ENCODE peak calls at places on chromosomes 13 and 19, in six cellular contexts. A is CD4-positive, alpha-beta T cell; W is mucosa of descending colon; I is ascending aorta; S is transverse colon; U is heart right ventricle. F is an unnamed sample.

GRCh38 chr19:14031719-14032480 is at the start of gene IL27RA:
- DNase-seq in W (peak), I (peak), A (peak), U (peak), S (peak), F (peak)

GRCh38 chr19:48556163-48556562 is 4.2 kb downstream of the SULT2B1 start:
- DNase-seq in A (no peak), U (no peak), S (peak), I (no peak), W (no peak), F (no peak)

GRCh38 chr13:85970727-85971126 is 171.5 kb upstream of the SLITRK6 start:
- DNase-seq in S (no peak), A (no peak), I (no peak), U (no peak), W (no peak), F (no peak)

GRCh38 chr19:38529610-38530009 is 88.1 kb downstream of the MAP4K1 start:
- DNase-seq in I (no peak), W (no peak), S (no peak), A (no peak), U (no peak), F (no peak)

GRCh38 chr13:106083620-106084350 is 451.7 kb downstream of the EFNB2 start:
- DNase-seq in S (peak), U (peak), I (no peak), W (no peak), A (no peak), F (no peak)

GRCh38 chr19:49570138-49570856 is 10.1 kb downstream of the NOSIP start:
- DNase-seq in I (peak), A (peak), S (peak), W (no peak), U (peak), F (no peak)

GRCh38 chr13:73556902-73557301 is 498.1 kb downstream of the KLF5 start:
- DNase-seq in U (no peak), W (no peak), A (no peak), S (no peak), I (no peak), F (no peak)

GRCh38 chr19:5790573-5791520 is at the start of gene DUS3L:
- DNase-seq in U (peak), W (peak), I (peak), A (peak), S (peak), F (peak)

GRCh38 chr13:114268344-114269280 is 12.8 kb upstream of the UPF3A start:
- DNase-seq in A (no peak), W (no peak), U (no peak), S (no peak), I (no peak), F (no peak)

GRCh38 chr13:21625366-21625765 is 21.4 kb upstream of the MICU2 start:
- DNase-seq in W (no peak), A (peak), U (no peak), I (no peak), S (peak), F (no peak)

GRCh38 chr13:23715762-23716235 is 145.6 kb downstream of the TNFRSF19 start:
- DNase-seq in A (no peak), W (no peak), U (no peak), S (no peak), I (no peak), F (no peak)

GRCh38 chr19:31254611-31255010 is 94.6 kb downstream of the TSHZ3 start:
- DNase-seq in W (no peak), U (no peak), A (no peak), I (no peak), S (no peak), F (no peak)

GRCh38 chr19:31252476-31252875 is 96.8 kb downstream of the TSHZ3 start:
- DNase-seq in W (no peak), A (no peak), I (no peak), S (no peak), U (no peak), F (no peak)

GRCh38 chr19:31253816-31254551 is 95.3 kb downstream of the TSHZ3 start:
- DNase-seq in A (no peak), I (no peak), S (no peak), U (no peak), W (no peak), F (no peak)

GRCh38 chr19:31249217-31249616 is 100.0 kb downstream of the TSHZ3 start:
- DNase-seq in A (no peak), I (no peak), U (no peak), S (no peak), W (no peak), F (no peak)
- TF ChIP-seq CTCF in A (no peak), I (no peak), U (peak), S (no peak), W (no peak), F (no peak)

DNA sequence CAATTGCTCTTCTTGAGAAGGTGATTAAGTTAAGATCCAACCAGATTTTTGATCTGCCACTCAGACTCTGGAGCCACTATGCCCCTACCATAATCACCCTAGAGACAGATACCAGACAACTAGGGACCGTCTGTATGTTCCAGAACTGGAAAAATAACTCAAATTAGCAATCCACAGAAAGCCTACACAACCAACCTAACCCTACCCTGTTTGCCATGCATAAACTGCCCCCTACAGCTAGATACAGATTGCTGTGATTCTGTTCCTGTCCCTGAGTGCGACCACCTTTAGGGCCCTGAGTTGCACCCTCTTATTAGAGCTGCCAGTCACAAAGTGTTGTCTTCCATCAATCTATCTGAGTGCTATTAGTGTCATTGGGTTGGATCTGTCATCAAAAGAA is 929.8 kb upstream of the SLITRK1 start:
- DNase-seq in I (no peak), A (no peak), S (no peak), U (no peak), W (no peak), F (no peak)
- TF ChIP-seq CTCF in I (no peak), A (no peak), S (no peak), U (no peak), W (no peak), F (no peak)

GRCh38 chr19:15263361-15263985 is 31.2 kb upstream of the EPHX3 start:
- DNase-seq in I (no peak), W (no peak), S (no peak), A (no peak), U (no peak), F (no peak)

GRCh38 chr19:15257782-15258181 is 25.5 kb upstream of the EPHX3 start:
- DNase-seq in A (no peak), I (no peak), S (no peak), U (no peak), W (no peak), F (no peak)

GRCh38 chr19:15262011-15262410 is 29.8 kb upstream of the EPHX3 start:
- DNase-seq in A (no peak), U (no peak), I (no peak), S (no peak), W (no peak), F (no peak)

GRCh38 chr19:15259900-15260299 is 27.7 kb upstream of the EPHX3 start:
- DNase-seq in I (no peak), A (no peak), S (no peak), W (no peak), U (no peak), F (no peak)

DNA sequence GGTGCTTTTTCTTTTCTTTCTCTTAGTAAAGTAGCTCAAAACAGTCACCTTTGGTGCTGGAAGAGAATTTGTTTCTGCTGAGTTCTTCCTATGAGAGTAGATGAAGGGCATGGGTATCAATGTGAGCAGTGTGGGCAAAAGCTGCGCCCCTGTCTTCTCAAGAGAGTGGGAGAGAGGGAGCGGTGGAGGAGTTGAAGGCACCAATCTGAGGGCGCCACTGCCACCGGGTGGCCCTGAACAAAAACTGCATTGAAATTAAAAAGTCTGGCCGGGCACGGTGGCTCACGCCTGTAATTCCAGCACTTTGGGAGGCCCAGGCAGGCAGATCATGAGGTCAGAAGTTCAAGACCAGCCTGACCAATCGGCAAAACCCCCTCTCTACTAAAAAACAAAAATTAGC is 28.7 kb upstream of the EPHX3 start:
- DNase-seq in I (no peak), W (no peak), S (no peak), A (no peak), U (no peak), F (no peak)
- TF ChIP-seq CTCF in I (peak), W (no peak), S (peak), A (no peak), U (peak), F (no peak)

GRCh38 chr19:10871711-10872550 is 578 bp downstream of the CARM1 start:
- DNase-seq in I (peak), W (peak), U (peak), S (peak), A (no peak), F (peak)
- TF ChIP-seq CTCF in I (no peak), W (no peak), U (peak), S (peak), A (no peak), F (peak)